ENCODE peak calls at places on chromosome 14, in four cellular contexts. Z, X, P and U are unnamed samples.

GRCh38 chr14:96016761-96017160 is 22.4 kb upstream of the C14orf132 start:
- DNase-seq in Z (no peak), X (no peak), P (no peak), U (no peak)

GRCh38 chr14:24052656-24053547 is 1.1 kb downstream of the CARMIL3 start:
- DNase-seq in Z (no peak), X (peak; percentile 15), P (no peak), U (no peak)

GRCh38 chr14:74377976-74378690 is 29.9 kb downstream of the VRTN start:
- DNase-seq in Z (no peak), X (no peak), P (no peak), U (no peak)

GRCh38 chr14:105974902-105975301 is 448.5 kb downstream of the TMEM121 start:
- DNase-seq in Z (peak; percentile 39), X (peak; percentile 34), P (no peak), U (no peak)

GRCh38 chr14:104689620-104690265 is 325 bp downstream of the INF2 start:
- DNase-seq in Z (no peak), X (no peak), P (no peak), U (no peak)

GRCh38 chr14:74984241-74985027 is 18.3 kb upstream of the EIF2B2 start:
- DNase-seq in Z (no peak), X (no peak), P (no peak), U (no peak)

GRCh38 chr14:59336078-59336477 is 129.1 kb downstream of the GPR135 start:
- DNase-seq in Z (no peak), X (no peak), P (no peak), U (no peak)

GRCh38 chr14:56608682-56609081 is 29.1 kb downstream of the TMEM260 start:
- DNase-seq in Z (no peak), X (no peak), P (no peak), U (peak; percentile 4)

GRCh38 chr14:56720703-56721426 is 89.4 kb downstream of the OTX2 start:
- DNase-seq in Z (no peak), X (no peak), P (no peak), U (no peak)

GRCh38 chr14:75494898-75495297 is 27.4 kb upstream of the BATF start:
- DNase-seq in Z (no peak), X (no peak), P (no peak), U (no peak)

GRCh38 chr14:22466520-22466919 is 122.5 kb downstream of the DAD1 start:
- DNase-seq in Z (no peak), X (no peak), P (no peak), U (no peak)

GRCh38 chr14:104147346-104148125 is 9.1 kb downstream of the KIF26A start:
- DNase-seq in Z (no peak), X (no peak), P (no peak), U (no peak)

GRCh38 chr14:75238728-75239455 is 39.7 kb upstream of the FOS start:
- DNase-seq in Z (no peak), X (no peak), P (no peak), U (no peak)

GRCh38 chr14:104268295-104268694 is 129.9 kb downstream of the KIF26A start:
- DNase-seq in Z (no peak), X (no peak), P (no peak), U (no peak)

GRCh38 chr14:55071870-55072640 is 20.6 kb downstream of the MAPK1IP1L start:
- DNase-seq in Z (no peak), X (no peak), P (peak; percentile 92), U (no peak)

GRCh38 chr14:35159742-35160409 is 37.5 kb downstream of the PRORP start:
- DNase-seq in Z (peak; percentile 94), X (peak; percentile 14), P (no peak), U (peak; percentile 88)

GRCh38 chr14:98704441-98704840 is 567.6 kb downstream of the BCL11B start:
- DNase-seq in Z (no peak), X (no peak), P (no peak), U (no peak)

GRCh38 chr14:99468836-99469592 is 11.6 kb downstream of the SETD3 start:
- DNase-seq in Z (no peak), X (no peak), P (no peak), U (no peak)

GRCh38 chr14:52778702-52779101 is 12.7 kb downstream of the GNPNAT1 start:
- DNase-seq in Z (no peak), X (no peak), P (no peak), U (no peak)

GRCh38 chr14:37195327-37195726 is 2.4 kb upstream of the MIPOL1 start:
- DNase-seq in Z (peak; percentile 72), X (no peak), P (no peak), U (no peak)

GRCh38 chr14:100213956-100214767 is 24.8 kb upstream of the YY1 start:
- DNase-seq in Z (peak; percentile 85), X (peak; percentile 94), P (no peak), U (peak; percentile 87)

GRCh38 chr14:24607081-24607480 is 2.4 kb downstream of the GZMH start:
- DNase-seq in Z (no peak), X (no peak), P (no peak), U (no peak)

GRCh38 chr14:72780771-72781170 is 113.1 kb downstream of the DPF3 start:
- DNase-seq in Z (no peak), X (no peak), P (no peak), U (no peak)

GRCh38 chr14:68807987-68808386 is 15.1 kb upstream of the ZFP36L1 start:
- DNase-seq in Z (no peak), X (no peak), P (no peak), U (no peak)

GRCh38 chr14:59310644-59311043 is 122.2 kb downstream of the DAAM1 start:
- DNase-seq in Z (no peak), X (no peak), P (no peak), U (no peak)

GRCh38 chr14:71751264-71751663 is 181.0 kb upstream of the RGS6 start:
- DNase-seq in Z (no peak), X (peak; percentile 75), P (no peak), U (no peak)

GRCh38 chr14:24094839-24095195 is 706 bp downstream of the PCK2 start:
- DNase-seq in Z (no peak), X (peak; percentile 12), P (no peak), U (no peak)

GRCh38 chr14:101217972-101218371 is 314.4 kb upstream of the RTL1 start:
- DNase-seq in Z (no peak), X (no peak), P (no peak), U (no peak)

GRCh38 chr14:101216725-101217463 is 313.4 kb upstream of the RTL1 start:
- DNase-seq in Z (peak; percentile 63), X (no peak), P (no peak), U (no peak)

GRCh38 chr14:101215266-101215665 is 311.7 kb upstream of the RTL1 start:
- DNase-seq in Z (no peak), X (no peak), P (no peak), U (no peak)

GRCh38 chr14:101219896-101220703 is 316.6 kb upstream of the RTL1 start:
- DNase-seq in Z (no peak), X (no peak), P (no peak), U (no peak)

GRCh38 chr14:101215936-101216335 is 312.4 kb upstream of the RTL1 start:
- DNase-seq in Z (no peak), X (no peak), P (no peak), U (no peak)
- TF ChIP-seq EP300 in Z (no peak), X (no peak), P (no peak), U (no peak)

GRCh38 chr14:67112344-67112743 is 76.9 kb upstream of the GARIN2 start:
- DNase-seq in Z (no peak), X (no peak), P (no peak), U (no peak)
- TF ChIP-seq JUNB in Z (no peak), X (no peak), P (no peak), U (no peak)

DNA sequence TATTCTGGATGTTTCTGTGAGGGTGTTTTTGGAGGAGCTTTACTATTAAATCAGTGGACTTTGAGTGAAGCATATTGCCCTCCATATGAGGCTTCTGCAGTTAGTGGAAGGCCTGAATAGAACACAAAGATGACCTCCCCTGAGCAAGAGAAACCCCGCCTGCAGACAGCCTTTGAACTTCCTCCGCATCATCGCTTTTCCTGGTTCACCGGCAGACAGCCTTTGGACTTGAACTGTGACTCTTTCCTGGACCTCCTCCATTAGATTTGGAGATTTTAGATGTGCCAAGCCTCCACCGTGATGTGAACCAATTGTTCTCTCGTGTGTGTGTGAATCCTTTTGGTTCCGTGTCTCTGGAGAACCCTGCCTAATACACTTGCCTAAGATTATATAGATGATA is 208.4 kb downstream of the EFCAB11 start:
- DNase-seq in Z (no peak), X (no peak), P (no peak), U (no peak)
- TF ChIP-seq CHD2 in Z (no peak), X (no peak), P (no peak), U (no peak)

GRCh38 chr14:76516884-76517283 is 140.9 kb downstream of the ESRRB start:
- DNase-seq in Z (no peak), X (no peak), P (no peak), U (no peak)
- TF ChIP-seq EP300 in Z (no peak), X (no peak), P (no peak), U (no peak)

GRCh38 chr14:62694075-62694474 is 351.2 kb downstream of the KCNH5 start:
- DNase-seq in Z (no peak), X (no peak), P (no peak), U (no peak)
- TF ChIP-seq JUNB in Z (no peak), X (no peak), P (no peak), U (no peak)